ENCODE peak calls at places on chromosomes 13 and 19, in four cellular contexts. M is OCI-LY7, C is ACHN, R is EL. U is an unnamed sample.
A peak's percentile ranks its signal among the peaks of the same experiment; 100 is the strongest.

GRCh38 chr13:112756511-112756966 is 66.7 kb downstream of the ATP11A start:
- DNase-seq in M (no peak), C (no peak), R (no peak), U (no peak)

GRCh38 chr19:55973982-55974381 is 12.6 kb upstream of the NLRP5 start:
- DNase-seq in M (no peak), R (no peak), C (no peak), U (no peak)

GRCh38 chr13:42720116-42720857 is 61.1 kb upstream of the FAM216B start:
- DNase-seq in R (peak; percentile 95), C (peak; percentile 74), M (no peak), U (peak; percentile 16)

GRCh38 chr19:47613165-47614146 is 4.5 kb downstream of the BICRA start:
- DNase-seq in M (no peak), C (peak; percentile 39), R (peak; percentile 82), U (no peak)

GRCh38 chr19:40231544-40232424 is 5.3 kb upstream of the CCNP start:
- DNase-seq in M (no peak), C (no peak), R (peak; percentile 47), U (no peak)

GRCh38 chr19:51020988-51021651 is 1.6 kb upstream of the KLK10 start:
- DNase-seq in C (peak; percentile 39), R (peak; percentile 46), M (peak; percentile 40), U (no peak)

GRCh38 chr13:85363504-85363903 is 435.7 kb downstream of the SLITRK6 start:
- DNase-seq in R (no peak), C (no peak), M (no peak), U (no peak)

GRCh38 chr19:23415034-23415433 is 19.8 kb upstream of the ZNF91 start:
- DNase-seq in R (peak; percentile 11), M (no peak), C (no peak), U (no peak)

GRCh38 chr13:24225930-24226329 is 65.4 kb downstream of the SPATA13 start:
- DNase-seq in C (no peak), M (no peak), R (no peak), U (no peak)

GRCh38 chr13:50149932-50150331 is 134.7 kb downstream of the KCNRG start:
- DNase-seq in C (no peak), R (no peak), M (no peak), U (no peak)

GRCh38 chr19:12788025-12788681 is 3.1 kb upstream of the JUNB start:
- DNase-seq in M (no peak), R (no peak), C (no peak), U (no peak)

GRCh38 chr13:110017379-110017778 is 231.0 kb upstream of the IRS2 start:
- DNase-seq in R (peak; percentile 97), C (peak; percentile 94), M (no peak), U (no peak)

GRCh38 chr19:33054623-33055022 is 10.1 kb downstream of the RHPN2 start:
- DNase-seq in C (no peak), M (no peak), R (no peak), U (no peak)

GRCh38 chr13:49314344-49314882 is 66.7 kb downstream of the CDADC1 start:
- DNase-seq in C (peak; percentile 31), M (no peak), R (no peak), U (no peak)

GRCh38 chr19:1166872-1167573 is 7.0 kb downstream of the SBNO2 start:
- DNase-seq in M (no peak), C (no peak), R (no peak), U (no peak)

GRCh38 chr19:7067716-7068115 is 1.8 kb upstream of the ZNF557 start:
- DNase-seq in C (no peak), R (peak; percentile 63), M (no peak), U (no peak)

GRCh38 chr13:113361406-113361805 is 2.5 kb downstream of the GRTP1 start:
- DNase-seq in C (no peak), R (no peak), M (no peak), U (no peak)

GRCh38 chr19:38064661-38065425 is 157.8 kb downstream of the SIPA1L3 start:
- DNase-seq in C (no peak), M (no peak), R (no peak), U (no peak)

GRCh38 chr19:23116802-23117571 is at the start of gene ZNF730:
- DNase-seq in R (peak; percentile 81), M (peak; percentile 88), C (no peak), U (peak; percentile 10)

GRCh38 chr19:20787766-20788165 is 11.7 kb downstream of the ZNF66 start:
- DNase-seq in R (peak; percentile 3), M (no peak), C (no peak), U (no peak)

GRCh38 chr13:53311561-53311960 is 282.9 kb downstream of the OLFM4 start:
- DNase-seq in M (no peak), C (no peak), R (no peak), U (no peak)

GRCh38 chr13:72384879-72385278 is 342.6 kb downstream of the MZT1 start:
- DNase-seq in R (peak; percentile 49), C (no peak), M (no peak), U (no peak)

GRCh38 chr19:768424-768823 is 17.5 kb downstream of the MISP start:
- DNase-seq in M (no peak), C (peak; percentile 90), R (peak; percentile 88), U (no peak)

GRCh38 chr19:35919306-35919705 is 11.2 kb upstream of the TYROBP start:
- DNase-seq in C (no peak), M (no peak), R (no peak), U (no peak)

GRCh38 chr19:11324079-11324661 is 15.3 kb downstream of the RAB3D start:
- DNase-seq in R (peak; percentile 93), M (peak; percentile 31), C (peak; percentile 76), U (peak; percentile 33)

GRCh38 chr19:34320277-34320676 is 44.7 kb upstream of the GPI start:
- DNase-seq in M (no peak), R (no peak), C (no peak), U (no peak)

GRCh38 chr19:10009269-10009665 is 1.0 kb downstream of the COL5A3 start:
- DNase-seq in C (peak; percentile 28), R (peak; percentile 90), M (no peak), U (peak; percentile 26)

GRCh38 chr13:94825507-94825906 is 113.2 kb upstream of the SOX21 start:
- DNase-seq in C (no peak), R (peak; percentile 9), M (no peak), U (no peak)

U was measured in stimulated activated CD4-positive, alpha-beta T cell treated with anti-CD3 and anti-CD28 coated beads, Interleukin-4, amount 100 ng/mL, for 24 hours.